ENCODE peak calls at places on chromosome 21, in four cellular contexts. F is NCI-H2107; G is CD4-positive, CD25-positive, alpha-beta regulatory T cell; B is NCI-H1417. Q is an unnamed sample.

GRCh38 chr21:27190601-27191000 is 223.7 kb upstream of the ADAMTS5 start:
- DNase-seq in F (no peak), B (no peak), G (no peak), Q (no peak)

GRCh38 chr21:44706706-44707615 is 4.4 kb downstream of the TSPEAR start:
- DNase-seq in B (no peak), G (no peak), F (no peak), Q (no peak)

GRCh38 chr21:44898011-44898493 is 22.6 kb downstream of the ITGB2 start:
- DNase-seq in F (no peak), G (no peak), B (no peak), Q (no peak)

GRCh38 chr21:27277122-27277521 is 310.2 kb upstream of the ADAMTS5 start:
- DNase-seq in B (no peak), F (no peak), G (no peak), Q (no peak)

GRCh38 chr21:41260428-41260827 is 56.2 kb upstream of the FAM3B start:
- DNase-seq in B (no peak), G (no peak), F (no peak), Q (no peak)

GRCh38 chr21:41767606-41768370 is 936 bp upstream of the RIPK4 start:
- DNase-seq in B (no peak), F (no peak), G (peak; percentile 34), Q (peak; percentile 81)

GRCh38 chr21:46126321-46127238 is 28.7 kb downstream of the COL6A2 start:
- DNase-seq in G (no peak), B (no peak), F (no peak), Q (no peak)

GRCh38 chr21:42618713-42619112 is 34.7 kb upstream of the PDE9A start:
- DNase-seq in F (no peak), B (no peak), G (no peak), Q (no peak)

GRCh38 chr21:23725576-23725975 is 1881.7 kb downstream of the MRPL39 start:
- DNase-seq in F (no peak), G (no peak), B (no peak), Q (peak; percentile 30)

GRCh38 chr21:42561742-42562141 is 48.1 kb downstream of the SLC37A1 start:
- DNase-seq in B (peak; percentile 73), F (no peak), G (peak; percentile 27), Q (no peak)

GRCh38 chr21:36080386-36080785 is 10.6 kb downstream of the CBR1 start:
- DNase-seq in G (no peak), B (no peak), F (no peak), Q (no peak)

GRCh38 chr21:31873696-31874599 is 1.1 kb downstream of the HUNK start:
- DNase-seq in B (peak; percentile 61), F (no peak), G (peak; percentile 42), Q (peak; percentile 43)

GRCh38 chr21:30880914-30881313 is 466 bp downstream of the KRTAP11-1 start:
- DNase-seq in F (no peak), G (no peak), B (no peak), Q (no peak)

GRCh38 chr21:29725025-29725736 is 214.6 kb downstream of the GRIK1 start:
- DNase-seq in B (no peak), G (no peak), F (no peak), Q (no peak)

GRCh38 chr21:42302292-42302650 is 12.9 kb downstream of the TFF3 start:
- DNase-seq in B (no peak), F (no peak), G (no peak), Q (no peak)

GRCh38 chr21:34570315-34570714 is 44.6 kb downstream of the RCAN1 start:
- DNase-seq in F (no peak), B (no peak), G (no peak), Q (no peak)

GRCh38 chr21:26177741-26178452 is 7.3 kb upstream of the APP start:
- DNase-seq in G (no peak), F (no peak), B (no peak), Q (peak; percentile 37)

GRCh38 chr21:32768530-32768929 is 3.0 kb downstream of the PAXBP1 start:
- DNase-seq in F (no peak), B (no peak), G (peak; percentile 6), Q (no peak)

GRCh38 chr21:42746240-42746592 is 92.8 kb downstream of the PDE9A start:
- DNase-seq in G (peak; percentile 44), F (no peak), B (no peak), Q (no peak)

GRCh38 chr21:17732306-17732705 is 86.8 kb downstream of the C21orf91 start:
- DNase-seq in B (peak; percentile 32), F (no peak), G (no peak), Q (peak; percentile 1)

GRCh38 chr21:41564871-41565281 is 56.9 kb upstream of the TMPRSS2 start:
- DNase-seq in B (no peak), F (no peak), G (no peak), Q (no peak)

GRCh38 chr21:45152265-45152746 is 77.9 kb downstream of the ADARB1 start:
- DNase-seq in G (peak; percentile 76), B (no peak), F (no peak), Q (peak; percentile 72)

GRCh38 chr21:32559004-32559610 is 26.2 kb downstream of the TCP10L start:
- DNase-seq in B (no peak), G (no peak), F (no peak), Q (no peak)

GRCh38 chr21:14121719-14122118 is 89.0 kb downstream of the LIPI start:
- DNase-seq in F (no peak), B (no peak), G (peak; percentile 85), Q (no peak)

GRCh38 chr21:46634966-46635323 is 529 bp upstream of the PRMT2 start:
- DNase-seq in G (peak; percentile 66), F (peak; percentile 63), B (peak; percentile 70), Q (peak; percentile 92)

GRCh38 chr21:38815060-38815405 is 9.3 kb downstream of the ETS2 start:
- DNase-seq in F (no peak), G (no peak), B (peak; percentile 95), Q (no peak)

GRCh38 chr21:33880626-33881025 is 35.0 kb downstream of the ATP5PO start:
- DNase-seq in G (no peak), B (no peak), F (no peak), Q (no peak)

GRCh38 chr21:37225440-37225839 is 41.7 kb downstream of the VPS26C start:
- DNase-seq in B (no peak), G (peak; percentile 81), F (no peak), Q (no peak)

GRCh38 chr21:31988492-31989285 is 115.9 kb downstream of the HUNK start:
- DNase-seq in B (no peak), G (no peak), F (no peak), Q (peak; percentile 25)

GRCh38 chr21:45255381-45256020 is 32.2 kb downstream of the POFUT2 start:
- DNase-seq in F (peak; percentile 79), G (peak; percentile 38), B (peak; percentile 82), Q (no peak)

GRCh38 chr21:36839123-36839522 is 127.3 kb downstream of the HLCS start:
- DNase-seq in F (no peak), B (no peak), G (no peak), Q (no peak)

GRCh38 chr21:42847051-42847707 is 32.2 kb downstream of the WDR4 start:
- DNase-seq in B (no peak), G (no peak), F (no peak), Q (no peak)

GRCh38 chr21:45377866-45378257 is 27.1 kb upstream of the COL18A1 start:
- DNase-seq in G (no peak), F (no peak), B (no peak), Q (no peak)

GRCh38 chr21:31497939-31498338 is 153.9 kb upstream of the TIAM1 start:
- DNase-seq in G (no peak), B (no peak), F (no peak), Q (no peak)

GRCh38 chr21:17463441-17463840 is 49.4 kb upstream of the CXADR start:
- DNase-seq in F (no peak), B (no peak), G (no peak), Q (no peak)

GRCh38 chr21:15063081-15063820 is 1.5 kb downstream of the NRIP1 start:
- DNase-seq in F (no peak), B (no peak), G (peak; percentile 50), Q (no peak)

GRCh38 chr21:38662224-38662568 is 143.5 kb upstream of the ETS2 start:
- DNase-seq in B (no peak), G (no peak), F (no peak), Q (no peak)

GRCh38 chr21:31514598-31514997 is 144.9 kb upstream of the SOD1 start:
- DNase-seq in B (no peak), G (no peak), F (peak; percentile 47), Q (no peak)

Q was measured in A673.